ENCODE peak calls at places on chromosomes 7 and 10, in seven cellular contexts. One of them, this sample, is unnamed.

GRCh38 chr10:100978121-100978895 is 9.0 kb downstream of the MRPL43 start:
- DNase-seq in PC-3: no peak
- DNase-seq in GM12892: no peak
- DNase-seq in midbrain: no peak
- DNase-seq in activated naive CD4-positive, alpha-beta T cell: no peak
- DNase-seq in GOT3: no peak
- DNase-seq in stimulated activated CD8-positive, alpha-beta memory T cell treated with anti-CD3 and anti-CD28 coated beads, Interleukin-4, amount 100 ng/mL, for 24 hours: no peak
- DNase-seq in this sample: no peak

GRCh38 chr10:128367807-128368206 is 241.6 kb upstream of the MKI67 start:
- DNase-seq in GOT3: no peak
- DNase-seq in activated naive CD4-positive, alpha-beta T cell: no peak
- DNase-seq in PC-3: no peak
- DNase-seq in midbrain: no peak
- DNase-seq in stimulated activated CD8-positive, alpha-beta memory T cell treated with anti-CD3 and anti-CD28 coated beads, Interleukin-4, amount 100 ng/mL, for 24 hours: no peak
- DNase-seq in GM12892: no peak
- DNase-seq in this sample: no peak

GRCh38 chr10:4134701-4135100 is 349.7 kb upstream of the KLF6 start:
- DNase-seq in activated naive CD4-positive, alpha-beta T cell: no peak
- DNase-seq in stimulated activated CD8-positive, alpha-beta memory T cell treated with anti-CD3 and anti-CD28 coated beads, Interleukin-4, amount 100 ng/mL, for 24 hours: no peak
- DNase-seq in GM12892: no peak
- DNase-seq in PC-3: no peak
- DNase-seq in GOT3: no peak
- DNase-seq in midbrain: no peak
- DNase-seq in this sample: no peak

GRCh38 chr10:43851030-43851429 is 202.3 kb upstream of the ZNF32 start:
- DNase-seq in GOT3: no peak
- DNase-seq in activated naive CD4-positive, alpha-beta T cell: no peak
- DNase-seq in midbrain: no peak
- DNase-seq in stimulated activated CD8-positive, alpha-beta memory T cell treated with anti-CD3 and anti-CD28 coated beads, Interleukin-4, amount 100 ng/mL, for 24 hours: no peak
- DNase-seq in PC-3: no peak
- DNase-seq in GM12892: no peak
- DNase-seq in this sample: no peak

GRCh38 chr7:1200045-1200444 is 32.6 kb upstream of the UNCX start:
- DNase-seq in stimulated activated CD8-positive, alpha-beta memory T cell treated with anti-CD3 and anti-CD28 coated beads, Interleukin-4, amount 100 ng/mL, for 24 hours: no peak
- DNase-seq in midbrain: no peak
- DNase-seq in GOT3: no peak
- DNase-seq in PC-3: no peak
- DNase-seq in activated naive CD4-positive, alpha-beta T cell: no peak
- DNase-seq in GM12892: no peak
- DNase-seq in this sample: no peak

GRCh38 chr7:388961-389701 is 99.2 kb downstream of the FOXL3 start:
- DNase-seq in stimulated activated CD8-positive, alpha-beta memory T cell treated with anti-CD3 and anti-CD28 coated beads, Interleukin-4, amount 100 ng/mL, for 24 hours: no peak
- DNase-seq in GOT3: no peak
- DNase-seq in GM12892: no peak
- DNase-seq in midbrain: no peak
- DNase-seq in PC-3: no peak
- DNase-seq in activated naive CD4-positive, alpha-beta T cell: no peak
- DNase-seq in this sample: peak

GRCh38 chr10:46053534-46054434 is 7.7 kb upstream of the MSMB start:
- DNase-seq in midbrain: no peak
- DNase-seq in stimulated activated CD8-positive, alpha-beta memory T cell treated with anti-CD3 and anti-CD28 coated beads, Interleukin-4, amount 100 ng/mL, for 24 hours: no peak
- DNase-seq in GOT3: no peak
- DNase-seq in PC-3: no peak
- DNase-seq in GM12892: no peak
- DNase-seq in activated naive CD4-positive, alpha-beta T cell: no peak
- DNase-seq in this sample: no peak

GRCh38 chr10:43145313-43145712 is 7.1 kb downstream of the CSGALNACT2 start:
- DNase-seq in GOT3: no peak
- DNase-seq in PC-3: no peak
- DNase-seq in midbrain: no peak
- DNase-seq in activated naive CD4-positive, alpha-beta T cell: no peak
- DNase-seq in stimulated activated CD8-positive, alpha-beta memory T cell treated with anti-CD3 and anti-CD28 coated beads, Interleukin-4, amount 100 ng/mL, for 24 hours: no peak
- DNase-seq in GM12892: no peak
- DNase-seq in this sample: no peak

GRCh38 chr10:123569436-123570010 is 96.6 kb upstream of the GPR26 start:
- DNase-seq in GM12892: no peak
- DNase-seq in stimulated activated CD8-positive, alpha-beta memory T cell treated with anti-CD3 and anti-CD28 coated beads, Interleukin-4, amount 100 ng/mL, for 24 hours: no peak
- DNase-seq in midbrain: no peak
- DNase-seq in activated naive CD4-positive, alpha-beta T cell: no peak
- DNase-seq in GOT3: no peak
- DNase-seq in PC-3: no peak
- DNase-seq in this sample: no peak

GRCh38 chr7:72219500-72219899 is 192.6 kb downstream of the CALN1 start:
- DNase-seq in midbrain: no peak
- DNase-seq in PC-3: no peak
- DNase-seq in activated naive CD4-positive, alpha-beta T cell: no peak
- DNase-seq in stimulated activated CD8-positive, alpha-beta memory T cell treated with anti-CD3 and anti-CD28 coated beads, Interleukin-4, amount 100 ng/mL, for 24 hours: no peak
- DNase-seq in GM12892: no peak
- DNase-seq in GOT3: no peak
- DNase-seq in this sample: no peak

GRCh38 chr10:98609265-98609664 is 162.5 kb upstream of the HPS1 start:
- DNase-seq in GOT3: no peak
- DNase-seq in GM12892: no peak
- DNase-seq in stimulated activated CD8-positive, alpha-beta memory T cell treated with anti-CD3 and anti-CD28 coated beads, Interleukin-4, amount 100 ng/mL, for 24 hours: no peak
- DNase-seq in activated naive CD4-positive, alpha-beta T cell: no peak
- DNase-seq in midbrain: no peak
- DNase-seq in PC-3: no peak
- DNase-seq in this sample: no peak

GRCh38 chr10:49398000-49398861 is 2.3 kb upstream of the DRGX start:
- DNase-seq in PC-3: peak
- DNase-seq in activated naive CD4-positive, alpha-beta T cell: peak
- DNase-seq in GM12892: peak
- DNase-seq in stimulated activated CD8-positive, alpha-beta memory T cell treated with anti-CD3 and anti-CD28 coated beads, Interleukin-4, amount 100 ng/mL, for 24 hours: peak
- DNase-seq in GOT3: no peak
- DNase-seq in midbrain: no peak
- DNase-seq in this sample: no peak

GRCh38 chr7:16431646-16432424 is 10.5 kb upstream of the CRPPA start:
- DNase-seq in GM12892: no peak
- DNase-seq in PC-3: peak
- DNase-seq in stimulated activated CD8-positive, alpha-beta memory T cell treated with anti-CD3 and anti-CD28 coated beads, Interleukin-4, amount 100 ng/mL, for 24 hours: no peak
- DNase-seq in midbrain: peak
- DNase-seq in GOT3: no peak
- DNase-seq in activated naive CD4-positive, alpha-beta T cell: no peak
- DNase-seq in this sample: no peak

GRCh38 chr7:31323101-31323500 is 17.4 kb downstream of the NEUROD6 start:
- DNase-seq in GOT3: no peak
- DNase-seq in PC-3: no peak
- DNase-seq in midbrain: no peak
- DNase-seq in GM12892: no peak
- DNase-seq in activated naive CD4-positive, alpha-beta T cell: no peak
- DNase-seq in stimulated activated CD8-positive, alpha-beta memory T cell treated with anti-CD3 and anti-CD28 coated beads, Interleukin-4, amount 100 ng/mL, for 24 hours: no peak
- DNase-seq in this sample: no peak

GRCh38 chr10:91785851-91786250 is 12.4 kb upstream of the TNKS2 start:
- DNase-seq in stimulated activated CD8-positive, alpha-beta memory T cell treated with anti-CD3 and anti-CD28 coated beads, Interleukin-4, amount 100 ng/mL, for 24 hours: no peak
- DNase-seq in GOT3: no peak
- DNase-seq in midbrain: no peak
- DNase-seq in PC-3: no peak
- DNase-seq in GM12892: no peak
- DNase-seq in activated naive CD4-positive, alpha-beta T cell: no peak
- DNase-seq in this sample: no peak

GRCh38 chr10:92284112-92284704 is 6.7 kb downstream of the CPEB3 start:
- DNase-seq in stimulated activated CD8-positive, alpha-beta memory T cell treated with anti-CD3 and anti-CD28 coated beads, Interleukin-4, amount 100 ng/mL, for 24 hours: no peak
- DNase-seq in GOT3: no peak
- DNase-seq in GM12892: no peak
- DNase-seq in activated naive CD4-positive, alpha-beta T cell: no peak
- DNase-seq in PC-3: no peak
- DNase-seq in midbrain: peak
- DNase-seq in this sample: no peak

GRCh38 chr10:31823358-31823757 is 105.3 kb downstream of the ARHGAP12 start:
- DNase-seq in GM12892: no peak
- DNase-seq in PC-3: no peak
- DNase-seq in stimulated activated CD8-positive, alpha-beta memory T cell treated with anti-CD3 and anti-CD28 coated beads, Interleukin-4, amount 100 ng/mL, for 24 hours: no peak
- DNase-seq in GOT3: no peak
- DNase-seq in activated naive CD4-positive, alpha-beta T cell: no peak
- DNase-seq in midbrain: no peak
- DNase-seq in this sample: no peak

GRCh38 chr7:129091484-129092002 is 36.6 kb upstream of the TNPO3 start:
- DNase-seq in PC-3: peak
- DNase-seq in stimulated activated CD8-positive, alpha-beta memory T cell treated with anti-CD3 and anti-CD28 coated beads, Interleukin-4, amount 100 ng/mL, for 24 hours: peak
- DNase-seq in activated naive CD4-positive, alpha-beta T cell: peak
- DNase-seq in GOT3: peak
- DNase-seq in midbrain: peak
- DNase-seq in GM12892: peak
- DNase-seq in this sample: peak

GRCh38 chr10:50384839-50385238 is 133.5 kb upstream of the ASAH2 start:
- DNase-seq in PC-3: no peak
- DNase-seq in GOT3: no peak
- DNase-seq in stimulated activated CD8-positive, alpha-beta memory T cell treated with anti-CD3 and anti-CD28 coated beads, Interleukin-4, amount 100 ng/mL, for 24 hours: no peak
- DNase-seq in activated naive CD4-positive, alpha-beta T cell: no peak
- DNase-seq in midbrain: no peak
- DNase-seq in GM12892: no peak
- DNase-seq in this sample: no peak

This sample was measured in ascending aorta.